ENCODE peak calls at places on chromosomes 2 and 18, in eight cellular contexts. One of them, this sample, is unnamed. For H3K9me3 and H3K27me3, the result is how much of the 10 kb centered on the place peaks cover.

GRCh38 chr2:46252891-46253659 is 44.1 kb upstream of the EPAS1 start:
- DNase-seq in neural progenitor cell: no peak
- DNase-seq in keratinocyte: no peak
- DNase-seq in SK-N-SH: peak
- DNase-seq in A673: no peak
- DNase-seq in adipocyte: peak
- DNase-seq in fibroblast of lung: peak
- DNase-seq in WERI-Rb-1: peak
- DNase-seq in this sample: peak

GRCh38 chr2:142946941-142947340 is 69.5 kb downstream of the KYNU start:
- DNase-seq in neural progenitor cell: no peak
- DNase-seq in keratinocyte: no peak
- DNase-seq in SK-N-SH: no peak
- DNase-seq in A673: no peak
- DNase-seq in adipocyte: no peak
- DNase-seq in fibroblast of lung: no peak
- DNase-seq in WERI-Rb-1: no peak
- DNase-seq in this sample: no peak

GRCh38 chr2:193502363-193503035 is 1307.8 kb upstream of the TMEFF2 start:
- DNase-seq in neural progenitor cell: peak
- DNase-seq in keratinocyte: no peak
- DNase-seq in SK-N-SH: no peak
- DNase-seq in A673: no peak
- DNase-seq in adipocyte: no peak
- DNase-seq in fibroblast of lung: no peak
- DNase-seq in WERI-Rb-1: no peak
- DNase-seq in this sample: no peak

GRCh38 chr2:63018439-63018838 is 32.2 kb upstream of the OTX1 start:
- DNase-seq in neural progenitor cell: no peak
- DNase-seq in keratinocyte: no peak
- DNase-seq in SK-N-SH: no peak
- DNase-seq in A673: no peak
- DNase-seq in adipocyte: no peak
- DNase-seq in fibroblast of lung: no peak
- DNase-seq in WERI-Rb-1: no peak
- DNase-seq in this sample: no peak

GRCh38 chr2:191249131-191249813 is 4.1 kb downstream of the MYO1B start:
- DNase-seq in neural progenitor cell: no peak
- DNase-seq in keratinocyte: no peak
- DNase-seq in SK-N-SH: no peak
- DNase-seq in A673: no peak
- DNase-seq in adipocyte: peak
- DNase-seq in fibroblast of lung: peak
- DNase-seq in WERI-Rb-1: no peak
- DNase-seq in this sample: no peak

GRCh38 chr2:74186038-74186437 is 7.4 kb upstream of the MOB1A start:
- DNase-seq in neural progenitor cell: no peak
- DNase-seq in keratinocyte: no peak
- DNase-seq in SK-N-SH: no peak
- DNase-seq in A673: no peak
- DNase-seq in adipocyte: no peak
- DNase-seq in fibroblast of lung: no peak
- DNase-seq in WERI-Rb-1: no peak
- DNase-seq in this sample: no peak

GRCh38 chr2:154855113-154855512 is 156.6 kb downstream of the KCNJ3 start:
- DNase-seq in neural progenitor cell: no peak
- DNase-seq in keratinocyte: no peak
- DNase-seq in SK-N-SH: no peak
- DNase-seq in A673: no peak
- DNase-seq in adipocyte: no peak
- DNase-seq in fibroblast of lung: no peak
- DNase-seq in WERI-Rb-1: no peak
- DNase-seq in this sample: no peak

GRCh38 chr18:9731380-9731779 is 23.3 kb downstream of the RAB31 start:
- DNase-seq in neural progenitor cell: no peak
- DNase-seq in keratinocyte: no peak
- DNase-seq in SK-N-SH: no peak
- DNase-seq in A673: no peak
- DNase-seq in adipocyte: peak
- DNase-seq in fibroblast of lung: peak
- DNase-seq in WERI-Rb-1: no peak
- DNase-seq in this sample: peak

GRCh38 chr18:35045121-35045520 is 3.9 kb downstream of the MAPRE2 start:
- DNase-seq in neural progenitor cell: no peak
- DNase-seq in keratinocyte: no peak
- DNase-seq in SK-N-SH: peak
- DNase-seq in A673: peak
- DNase-seq in adipocyte: peak
- DNase-seq in fibroblast of lung: peak
- DNase-seq in WERI-Rb-1: no peak
- DNase-seq in this sample: no peak

GRCh38 chr2:236168110-236169067 is at the start of gene GBX2:
- DNase-seq in neural progenitor cell: peak
- DNase-seq in keratinocyte: no peak
- DNase-seq in SK-N-SH: peak
- DNase-seq in A673: peak
- DNase-seq in adipocyte: peak
- DNase-seq in fibroblast of lung: peak
- DNase-seq in WERI-Rb-1: peak
- DNase-seq in this sample: peak

GRCh38 chr18:73264562-73264921 is 396.8 kb upstream of the NETO1 start:
- DNase-seq in neural progenitor cell: no peak
- DNase-seq in keratinocyte: no peak
- DNase-seq in SK-N-SH: no peak
- DNase-seq in A673: no peak
- DNase-seq in adipocyte: no peak
- DNase-seq in fibroblast of lung: no peak
- DNase-seq in WERI-Rb-1: no peak
- DNase-seq in this sample: no peak

GRCh38 chr2:27029051-27029450 is 3.7 kb upstream of the TMEM214 start:
- DNase-seq in neural progenitor cell: no peak
- DNase-seq in keratinocyte: no peak
- DNase-seq in SK-N-SH: no peak
- DNase-seq in A673: no peak
- DNase-seq in adipocyte: no peak
- DNase-seq in fibroblast of lung: no peak
- DNase-seq in WERI-Rb-1: no peak
- DNase-seq in this sample: no peak

GRCh38 chr18:49913221-49913620 is 99.9 kb upstream of the ACAA2 start:
- DNase-seq in neural progenitor cell: no peak
- DNase-seq in keratinocyte: no peak
- DNase-seq in SK-N-SH: no peak
- DNase-seq in A673: no peak
- DNase-seq in adipocyte: no peak
- DNase-seq in fibroblast of lung: no peak
- DNase-seq in WERI-Rb-1: no peak
- DNase-seq in this sample: no peak
- H3K4me3 ChIP-seq in neural progenitor cell: no peak
- H3K4me3 ChIP-seq in keratinocyte: no peak
- H3K4me3 ChIP-seq in SK-N-SH: no peak
- H3K4me3 ChIP-seq in A673: no peak
- H3K4me3 ChIP-seq in adipocyte: no peak
- H3K4me3 ChIP-seq in fibroblast of lung: no peak
- H3K4me3 ChIP-seq in WERI-Rb-1: no peak
- H3K4me3 ChIP-seq in this sample: no peak

GRCh38 chr18:44518091-44518490 is 162.6 kb upstream of the SETBP1 start:
- DNase-seq in neural progenitor cell: no peak
- DNase-seq in keratinocyte: no peak
- DNase-seq in SK-N-SH: no peak
- DNase-seq in A673: no peak
- DNase-seq in adipocyte: peak
- DNase-seq in fibroblast of lung: peak
- DNase-seq in WERI-Rb-1: no peak
- DNase-seq in this sample: peak

GRCh38 chr18:44514766-44515165 is 165.9 kb upstream of the SETBP1 start:
- DNase-seq in neural progenitor cell: no peak
- DNase-seq in keratinocyte: no peak
- DNase-seq in SK-N-SH: no peak
- DNase-seq in A673: no peak
- DNase-seq in adipocyte: no peak
- DNase-seq in fibroblast of lung: no peak
- DNase-seq in WERI-Rb-1: no peak
- DNase-seq in this sample: no peak

GRCh38 chr18:44520981-44521672 is 159.6 kb upstream of the SETBP1 start:
- DNase-seq in neural progenitor cell: no peak
- DNase-seq in keratinocyte: no peak
- DNase-seq in SK-N-SH: no peak
- DNase-seq in A673: no peak
- DNase-seq in adipocyte: no peak
- DNase-seq in fibroblast of lung: no peak
- DNase-seq in WERI-Rb-1: no peak
- DNase-seq in this sample: peak

GRCh38 chr18:44521673-44522032 is 159.0 kb upstream of the SETBP1 start:
- DNase-seq in neural progenitor cell: no peak
- DNase-seq in keratinocyte: no peak
- DNase-seq in SK-N-SH: no peak
- DNase-seq in A673: no peak
- DNase-seq in adipocyte: peak
- DNase-seq in fibroblast of lung: no peak
- DNase-seq in WERI-Rb-1: no peak
- DNase-seq in this sample: no peak

DNA sequence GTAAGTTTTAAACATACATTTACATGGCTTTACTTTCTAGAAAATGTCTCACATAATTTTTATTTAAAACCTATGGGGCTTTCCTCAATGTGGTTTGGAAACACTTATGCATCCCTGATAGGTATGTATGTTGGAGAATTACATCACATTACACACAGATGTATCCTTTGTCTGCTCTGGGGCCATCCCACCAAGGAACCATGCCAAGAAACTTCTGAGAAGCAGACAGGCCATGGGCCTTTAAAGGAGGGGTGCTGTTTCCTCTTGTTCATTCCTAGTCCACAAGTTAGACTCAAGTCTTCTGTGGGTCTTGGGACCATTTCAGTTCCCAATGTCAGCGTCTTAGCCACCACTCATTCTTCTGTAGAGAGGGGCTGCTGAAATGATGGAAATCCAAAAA is 162.0 kb upstream of the SETBP1 start:
- DNase-seq in neural progenitor cell: no peak
- DNase-seq in keratinocyte: peak
- DNase-seq in SK-N-SH: no peak
- DNase-seq in A673: no peak
- DNase-seq in adipocyte: no peak
- DNase-seq in fibroblast of lung: no peak
- DNase-seq in WERI-Rb-1: no peak
- DNase-seq in this sample: no peak
- H3K9me3 ChIP-seq in neural progenitor cell: under half
- H3K9me3 ChIP-seq in keratinocyte: under half
- H3K9me3 ChIP-seq in SK-N-SH: under half
- H3K9me3 ChIP-seq in A673: under half
- H3K9me3 ChIP-seq in adipocyte: under half
- H3K9me3 ChIP-seq in fibroblast of lung: under half
- H3K9me3 ChIP-seq in WERI-Rb-1: under half
- H3K9me3 ChIP-seq in this sample: under half

GRCh38 chr2:130837175-130837810 is 579 bp downstream of the ARHGEF4 start:
- DNase-seq in neural progenitor cell: peak
- DNase-seq in keratinocyte: no peak
- DNase-seq in SK-N-SH: no peak
- DNase-seq in A673: no peak
- DNase-seq in adipocyte: no peak
- DNase-seq in fibroblast of lung: no peak
- DNase-seq in WERI-Rb-1: no peak
- DNase-seq in this sample: no peak

GRCh38 chr2:130837811-130838565 is 1.3 kb downstream of the ARHGEF4 start:
- DNase-seq in neural progenitor cell: no peak
- DNase-seq in keratinocyte: no peak
- DNase-seq in SK-N-SH: no peak
- DNase-seq in A673: no peak
- DNase-seq in adipocyte: no peak
- DNase-seq in fibroblast of lung: no peak
- DNase-seq in WERI-Rb-1: no peak
- DNase-seq in this sample: no peak

GRCh38 chr2:130840506-130840905 is 3.8 kb downstream of the ARHGEF4 start:
- DNase-seq in neural progenitor cell: no peak
- DNase-seq in keratinocyte: no peak
- DNase-seq in SK-N-SH: no peak
- DNase-seq in A673: no peak
- DNase-seq in adipocyte: no peak
- DNase-seq in fibroblast of lung: no peak
- DNase-seq in WERI-Rb-1: no peak
- DNase-seq in this sample: no peak

GRCh38 chr2:130836501-130837174 is at the start of gene ARHGEF4:
- DNase-seq in neural progenitor cell: peak
- DNase-seq in keratinocyte: no peak
- DNase-seq in SK-N-SH: peak
- DNase-seq in A673: no peak
- DNase-seq in adipocyte: peak
- DNase-seq in fibroblast of lung: no peak
- DNase-seq in WERI-Rb-1: no peak
- DNase-seq in this sample: peak

DNA sequence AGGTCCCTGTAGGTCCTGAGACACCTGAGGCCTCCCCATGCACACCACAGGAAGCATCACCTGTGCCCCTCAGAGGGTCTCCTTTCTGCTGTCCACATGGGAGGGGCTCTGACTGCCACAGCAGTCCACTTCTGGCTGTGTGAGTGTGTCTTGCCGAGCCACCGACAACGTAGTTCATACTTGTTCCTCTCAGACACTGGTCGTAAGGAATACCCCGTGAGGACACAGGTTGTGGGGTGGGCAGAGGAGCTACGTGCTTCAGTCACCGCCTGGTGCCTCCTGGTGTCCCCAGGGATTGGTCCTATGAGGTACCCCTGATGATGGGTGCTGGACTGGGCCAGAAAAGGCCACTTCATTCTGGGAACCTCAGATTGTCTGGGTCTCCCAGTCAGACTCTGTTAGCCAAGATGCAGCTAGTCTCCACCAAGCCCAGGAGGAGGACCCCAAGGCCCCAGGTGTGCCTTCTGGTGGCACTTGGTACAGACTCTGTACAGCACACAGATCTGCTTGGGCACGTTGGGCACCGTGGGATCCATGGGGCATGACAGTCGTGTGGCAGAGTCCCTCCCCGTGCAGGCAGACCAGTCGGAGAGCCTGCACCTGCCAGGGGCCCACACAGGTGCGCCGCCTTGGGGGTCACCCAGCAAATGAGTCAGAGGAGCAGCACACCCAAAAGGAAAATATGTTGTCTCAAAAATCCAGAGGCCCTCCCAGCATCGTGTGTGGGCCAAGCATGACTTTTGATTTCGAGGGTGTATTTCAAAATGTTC is 2.5 kb downstream of the ARHGEF4 start:
- DNase-seq in neural progenitor cell: no peak
- DNase-seq in keratinocyte: no peak
- DNase-seq in SK-N-SH: no peak
- DNase-seq in A673: no peak
- DNase-seq in adipocyte: no peak
- DNase-seq in fibroblast of lung: no peak
- DNase-seq in WERI-Rb-1: no peak
- DNase-seq in this sample: no peak
- H3K27me3 ChIP-seq in neural progenitor cell: under half
- H3K27me3 ChIP-seq in keratinocyte: under half
- H3K27me3 ChIP-seq in SK-N-SH: under half
- H3K27me3 ChIP-seq in A673: under half
- H3K27me3 ChIP-seq in adipocyte: half or more
- H3K27me3 ChIP-seq in fibroblast of lung: under half
- H3K27me3 ChIP-seq in WERI-Rb-1: under half
- H3K27me3 ChIP-seq in this sample: under half

GRCh38 chr2:176325732-176326131 is 56.5 kb downstream of the MTX2 start:
- DNase-seq in neural progenitor cell: peak
- DNase-seq in keratinocyte: no peak
- DNase-seq in SK-N-SH: no peak
- DNase-seq in A673: peak
- DNase-seq in adipocyte: no peak
- DNase-seq in fibroblast of lung: no peak
- DNase-seq in WERI-Rb-1: no peak
- DNase-seq in this sample: no peak
- H3K4me3 ChIP-seq in neural progenitor cell: no peak
- H3K4me3 ChIP-seq in keratinocyte: no peak
- H3K4me3 ChIP-seq in SK-N-SH: no peak
- H3K4me3 ChIP-seq in A673: no peak
- H3K4me3 ChIP-seq in adipocyte: no peak
- H3K4me3 ChIP-seq in fibroblast of lung: no peak
- H3K4me3 ChIP-seq in WERI-Rb-1: no peak
- H3K4me3 ChIP-seq in this sample: no peak

This sample was measured in MG63.